ENCODE peak calls at places on chromosome 17, in nine cellular contexts. One of them, this sample, is unnamed.

GRCh38 chr17:68961204-68961893 is 6.2 kb upstream of the ABCA8 start:
- DNase-seq in thoracic aorta: no peak
- DNase-seq in body of pancreas: no peak
- DNase-seq in uterus: no peak
- DNase-seq in CD8-positive, alpha-beta T cell: no peak
- DNase-seq in kidney: peak; percentile 41
- DNase-seq in neural progenitor cell: no peak
- DNase-seq in IMR-90: no peak
- DNase-seq in ascending aorta: no peak
- DNase-seq in this sample: peak; percentile 10

GRCh38 chr17:1351275-1351674 is 48.7 kb downstream of the YWHAE start:
- DNase-seq in thoracic aorta: no peak
- DNase-seq in body of pancreas: no peak
- DNase-seq in uterus: no peak
- DNase-seq in CD8-positive, alpha-beta T cell: no peak
- DNase-seq in kidney: peak; percentile 8
- DNase-seq in neural progenitor cell: no peak
- DNase-seq in IMR-90: no peak
- DNase-seq in ascending aorta: no peak
- DNase-seq in this sample: no peak

GRCh38 chr17:7992516-7992915 is 9.9 kb upstream of the GUCY2D start:
- DNase-seq in thoracic aorta: no peak
- DNase-seq in body of pancreas: no peak
- DNase-seq in uterus: no peak
- DNase-seq in CD8-positive, alpha-beta T cell: no peak
- DNase-seq in kidney: no peak
- DNase-seq in neural progenitor cell: no peak
- DNase-seq in IMR-90: peak; percentile 62
- DNase-seq in ascending aorta: no peak
- DNase-seq in this sample: no peak

GRCh38 chr17:68865584-68865983 is 89.6 kb downstream of the ABCA8 start:
- DNase-seq in thoracic aorta: no peak
- DNase-seq in body of pancreas: no peak
- DNase-seq in uterus: no peak
- DNase-seq in CD8-positive, alpha-beta T cell: no peak
- DNase-seq in kidney: no peak
- DNase-seq in neural progenitor cell: no peak
- DNase-seq in IMR-90: no peak
- DNase-seq in ascending aorta: no peak
- DNase-seq in this sample: no peak

GRCh38 chr17:76681222-76682137 is 29.3 kb downstream of the MXRA7 start:
- DNase-seq in thoracic aorta: no peak
- DNase-seq in body of pancreas: peak; percentile 66
- DNase-seq in uterus: peak; percentile 76
- DNase-seq in CD8-positive, alpha-beta T cell: peak; percentile 80
- DNase-seq in kidney: peak; percentile 80
- DNase-seq in neural progenitor cell: peak; percentile 87
- DNase-seq in IMR-90: peak; percentile 63
- DNase-seq in ascending aorta: peak; percentile 77
- DNase-seq in this sample: peak; percentile 66

GRCh38 chr17:33021731-33022408 is 30.2 kb downstream of the SPACA3 start:
- DNase-seq in thoracic aorta: no peak
- DNase-seq in body of pancreas: no peak
- DNase-seq in uterus: no peak
- DNase-seq in CD8-positive, alpha-beta T cell: no peak
- DNase-seq in kidney: no peak
- DNase-seq in neural progenitor cell: peak; percentile 16
- DNase-seq in IMR-90: peak; percentile 11
- DNase-seq in ascending aorta: no peak
- DNase-seq in this sample: no peak

GRCh38 chr17:55577011-55577586 is 65.8 kb upstream of the SMIM36 start:
- DNase-seq in thoracic aorta: no peak
- DNase-seq in body of pancreas: no peak
- DNase-seq in uterus: peak; percentile 39
- DNase-seq in CD8-positive, alpha-beta T cell: peak; percentile 29
- DNase-seq in kidney: peak; percentile 75
- DNase-seq in neural progenitor cell: no peak
- DNase-seq in IMR-90: peak; percentile 84
- DNase-seq in ascending aorta: peak; percentile 67
- DNase-seq in this sample: no peak

GRCh38 chr17:15413101-15413750 is 54.2 kb downstream of the CDRT4 start:
- DNase-seq in thoracic aorta: no peak
- DNase-seq in body of pancreas: no peak
- DNase-seq in uterus: no peak
- DNase-seq in CD8-positive, alpha-beta T cell: no peak
- DNase-seq in kidney: no peak
- DNase-seq in neural progenitor cell: no peak
- DNase-seq in IMR-90: no peak
- DNase-seq in ascending aorta: no peak
- DNase-seq in this sample: no peak

GRCh38 chr17:34757611-34758010 is 178.2 kb downstream of the TMEM132E start:
- DNase-seq in thoracic aorta: no peak
- DNase-seq in body of pancreas: no peak
- DNase-seq in uterus: no peak
- DNase-seq in CD8-positive, alpha-beta T cell: no peak
- DNase-seq in kidney: no peak
- DNase-seq in neural progenitor cell: no peak
- DNase-seq in IMR-90: no peak
- DNase-seq in ascending aorta: peak; percentile 24
- DNase-seq in this sample: no peak

GRCh38 chr17:39487946-39488345 is 26.7 kb downstream of the CDK12 start:
- DNase-seq in thoracic aorta: no peak
- DNase-seq in body of pancreas: no peak
- DNase-seq in uterus: no peak
- DNase-seq in CD8-positive, alpha-beta T cell: no peak
- DNase-seq in kidney: no peak
- DNase-seq in neural progenitor cell: no peak
- DNase-seq in IMR-90: peak; percentile 25
- DNase-seq in ascending aorta: no peak
- DNase-seq in this sample: no peak

GRCh38 chr17:39069114-39069756 is 82.2 kb downstream of the PLXDC1 start:
- DNase-seq in thoracic aorta: no peak
- DNase-seq in body of pancreas: peak; percentile 15
- DNase-seq in uterus: no peak
- DNase-seq in CD8-positive, alpha-beta T cell: peak; percentile 30
- DNase-seq in kidney: no peak
- DNase-seq in neural progenitor cell: peak; percentile 74
- DNase-seq in IMR-90: peak; percentile 54
- DNase-seq in ascending aorta: no peak
- DNase-seq in this sample: no peak

GRCh38 chr17:38528101-38528500 is 77.7 kb downstream of the SRCIN1 start:
- DNase-seq in thoracic aorta: no peak
- DNase-seq in body of pancreas: no peak
- DNase-seq in uterus: no peak
- DNase-seq in CD8-positive, alpha-beta T cell: no peak
- DNase-seq in kidney: no peak
- DNase-seq in neural progenitor cell: peak; percentile 23
- DNase-seq in IMR-90: no peak
- DNase-seq in ascending aorta: no peak
- DNase-seq in this sample: no peak

DNA sequence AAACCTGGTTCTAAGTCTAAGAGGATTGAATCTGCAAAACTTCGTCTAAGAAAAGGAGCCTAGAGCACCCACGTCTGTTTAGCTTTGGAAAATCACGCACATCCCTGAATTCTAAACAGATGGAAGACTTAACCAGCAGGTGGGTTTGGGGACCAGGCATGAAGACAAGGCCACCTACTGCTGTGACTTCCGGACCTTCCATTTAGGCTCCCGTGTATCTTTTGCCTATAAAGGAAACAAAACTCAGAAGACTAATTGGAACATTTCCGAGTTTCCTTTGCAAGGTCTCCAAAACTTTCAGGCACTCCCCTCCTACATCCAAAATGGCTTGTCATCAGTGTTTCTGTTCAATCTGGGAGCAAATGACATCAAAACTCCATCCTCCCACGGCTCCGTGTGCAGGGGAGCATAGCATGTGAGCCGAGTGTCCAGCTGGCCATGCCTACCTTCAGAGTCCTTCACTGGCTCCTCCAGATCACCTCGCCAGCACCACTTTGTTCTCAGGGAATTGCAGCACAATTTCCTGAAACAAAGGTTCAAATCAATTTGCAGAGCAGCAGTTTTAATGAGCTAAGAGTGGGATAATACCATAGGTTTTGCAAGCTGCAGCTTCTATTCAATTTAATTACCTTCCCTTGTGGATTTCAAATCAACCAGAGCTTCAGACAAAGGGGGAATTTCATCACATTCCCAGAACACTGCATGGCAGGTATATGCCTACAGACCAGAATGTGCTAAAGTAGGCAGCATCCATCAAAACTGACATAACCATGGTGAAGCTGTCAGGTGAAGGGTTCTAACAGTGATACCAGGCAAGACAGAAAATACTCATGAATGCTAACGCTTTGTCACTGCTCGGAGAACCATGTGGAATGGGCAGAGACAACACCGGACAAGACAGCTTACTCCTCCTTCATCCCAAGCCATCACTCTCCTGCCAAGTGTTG is 23.5 kb downstream of the CACNG1 start:
- DNase-seq in thoracic aorta: no peak
- DNase-seq in body of pancreas: no peak
- DNase-seq in uterus: no peak
- DNase-seq in CD8-positive, alpha-beta T cell: no peak
- DNase-seq in kidney: no peak
- DNase-seq in neural progenitor cell: no peak
- DNase-seq in IMR-90: no peak
- DNase-seq in ascending aorta: no peak
- DNase-seq in this sample: no peak
- H3K27ac ChIP-seq in thoracic aorta: no peak overlapping the region
- H3K27ac ChIP-seq in body of pancreas: no peak overlapping the region
- H3K27ac ChIP-seq in uterus: no peak overlapping the region
- H3K27ac ChIP-seq in CD8-positive, alpha-beta T cell: no peak overlapping the region
- H3K27ac ChIP-seq in kidney: no peak overlapping the region
- H3K27ac ChIP-seq in neural progenitor cell: no peak overlapping the region
- H3K27ac ChIP-seq in IMR-90: no peak overlapping the region
- H3K27ac ChIP-seq in ascending aorta: no peak overlapping the region
- H3K27ac ChIP-seq in this sample: no peak overlapping the region

GRCh38 chr17:82329683-82330321 is 3.8 kb downstream of the SECTM1 start:
- DNase-seq in thoracic aorta: no peak
- DNase-seq in body of pancreas: no peak
- DNase-seq in uterus: no peak
- DNase-seq in CD8-positive, alpha-beta T cell: no peak
- DNase-seq in kidney: no peak
- DNase-seq in neural progenitor cell: no peak
- DNase-seq in IMR-90: no peak
- DNase-seq in ascending aorta: no peak
- DNase-seq in this sample: no peak

GRCh38 chr17:82333279-82334171 is at the start of gene SECTM1:
- DNase-seq in thoracic aorta: no peak
- DNase-seq in body of pancreas: no peak
- DNase-seq in uterus: peak; percentile 72
- DNase-seq in CD8-positive, alpha-beta T cell: peak; percentile 21
- DNase-seq in kidney: peak; percentile 90
- DNase-seq in neural progenitor cell: peak; percentile 72
- DNase-seq in IMR-90: peak; percentile 23
- DNase-seq in ascending aorta: no peak
- DNase-seq in this sample: no peak

GRCh38 chr17:82330322-82331239 is 3.0 kb downstream of the SECTM1 start:
- DNase-seq in thoracic aorta: no peak
- DNase-seq in body of pancreas: no peak
- DNase-seq in uterus: no peak
- DNase-seq in CD8-positive, alpha-beta T cell: peak; percentile 10
- DNase-seq in kidney: peak; percentile 86
- DNase-seq in neural progenitor cell: no peak
- DNase-seq in IMR-90: peak; percentile 67
- DNase-seq in ascending aorta: no peak
- DNase-seq in this sample: no peak

GRCh38 chr17:82332669-82333278 is 792 bp downstream of the SECTM1 start:
- DNase-seq in thoracic aorta: no peak
- DNase-seq in body of pancreas: peak; percentile 49
- DNase-seq in uterus: peak; percentile 47
- DNase-seq in CD8-positive, alpha-beta T cell: peak; percentile 27
- DNase-seq in kidney: peak; percentile 81
- DNase-seq in neural progenitor cell: no peak
- DNase-seq in IMR-90: peak; percentile 55
- DNase-seq in ascending aorta: no peak
- DNase-seq in this sample: no peak

GRCh38 chr17:82331345-82331939 is 2.1 kb downstream of the SECTM1 start:
- DNase-seq in thoracic aorta: no peak
- DNase-seq in body of pancreas: no peak
- DNase-seq in uterus: no peak
- DNase-seq in CD8-positive, alpha-beta T cell: no peak
- DNase-seq in kidney: no peak
- DNase-seq in neural progenitor cell: no peak
- DNase-seq in IMR-90: no peak
- DNase-seq in ascending aorta: no peak
- DNase-seq in this sample: no peak
- H3K4me3 ChIP-seq in thoracic aorta: no peak overlapping the region
- H3K4me3 ChIP-seq in body of pancreas: no peak overlapping the region
- H3K4me3 ChIP-seq in uterus: no peak overlapping the region
- H3K4me3 ChIP-seq in CD8-positive, alpha-beta T cell: no peak overlapping the region
- H3K4me3 ChIP-seq in kidney: no peak overlapping the region
- H3K4me3 ChIP-seq in neural progenitor cell: no peak overlapping the region
- H3K4me3 ChIP-seq in IMR-90: no peak overlapping the region
- H3K4me3 ChIP-seq in ascending aorta: no peak overlapping the region
- H3K4me3 ChIP-seq in this sample: no peak overlapping the region

DNA sequence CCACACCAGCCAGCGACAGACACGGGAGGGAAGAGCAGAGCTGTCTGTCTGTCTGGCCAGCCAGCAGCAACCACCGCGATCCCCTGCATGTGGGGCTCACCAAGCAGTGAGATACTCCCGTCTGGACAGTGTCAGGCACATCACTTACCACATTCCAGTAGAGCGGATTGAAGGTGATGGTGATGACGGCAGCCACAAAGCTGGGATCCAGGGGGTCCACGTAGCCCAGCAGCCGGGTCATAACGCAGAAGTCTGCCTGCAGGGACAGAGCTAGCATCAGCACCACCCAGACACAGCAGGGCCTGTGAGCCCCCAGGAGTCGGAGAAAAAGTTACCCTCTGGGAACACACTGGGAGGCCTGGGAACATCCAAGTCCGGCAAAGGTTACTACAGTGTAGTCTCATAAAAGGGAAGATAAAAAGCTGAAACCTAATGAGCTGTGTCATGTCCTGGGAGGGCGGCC is 14.7 kb downstream of the PEMT start:
- DNase-seq in thoracic aorta: no peak
- DNase-seq in body of pancreas: no peak
- DNase-seq in uterus: no peak
- DNase-seq in CD8-positive, alpha-beta T cell: no peak
- DNase-seq in kidney: no peak
- DNase-seq in neural progenitor cell: no peak
- DNase-seq in IMR-90: no peak
- DNase-seq in ascending aorta: no peak
- DNase-seq in this sample: no peak
- H3K27ac ChIP-seq in thoracic aorta: no peak overlapping the region
- H3K27ac ChIP-seq in body of pancreas: no peak overlapping the region
- H3K27ac ChIP-seq in uterus: peak overlapping the region; percentile 68
- H3K27ac ChIP-seq in CD8-positive, alpha-beta T cell: no peak overlapping the region
- H3K27ac ChIP-seq in kidney: no peak overlapping the region
- H3K27ac ChIP-seq in neural progenitor cell: no peak overlapping the region
- H3K27ac ChIP-seq in IMR-90: no peak overlapping the region
- H3K27ac ChIP-seq in ascending aorta: no peak overlapping the region
- H3K27ac ChIP-seq in this sample: no peak overlapping the region

DNA sequence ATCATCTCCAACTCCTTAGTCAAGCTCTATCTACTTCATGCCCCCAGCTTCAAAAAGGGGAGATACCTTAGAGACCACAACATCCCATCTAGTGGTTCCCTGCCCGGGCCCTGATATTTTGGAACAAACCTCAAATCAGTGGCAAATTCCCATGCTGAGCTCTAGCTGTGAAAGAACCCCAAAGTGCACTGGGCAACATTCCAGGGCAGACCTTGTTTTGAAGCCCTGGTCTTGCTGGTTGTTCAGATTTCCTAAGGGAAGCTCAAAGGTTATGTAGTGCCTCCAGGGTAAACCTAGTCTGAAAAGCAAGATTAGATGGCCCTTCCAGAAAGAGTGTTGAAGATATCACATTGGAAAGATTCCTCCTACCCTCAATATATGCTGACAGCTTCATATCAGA is 16.3 kb downstream of the FAM117A start:
- DNase-seq in thoracic aorta: no peak
- DNase-seq in body of pancreas: no peak
- DNase-seq in uterus: no peak
- DNase-seq in CD8-positive, alpha-beta T cell: no peak
- DNase-seq in kidney: no peak
- DNase-seq in neural progenitor cell: no peak
- DNase-seq in IMR-90: no peak
- DNase-seq in ascending aorta: no peak
- DNase-seq in this sample: no peak
- H3K4me3 ChIP-seq in thoracic aorta: no peak overlapping the region
- H3K4me3 ChIP-seq in body of pancreas: no peak overlapping the region
- H3K4me3 ChIP-seq in uterus: no peak overlapping the region
- H3K4me3 ChIP-seq in CD8-positive, alpha-beta T cell: no peak overlapping the region
- H3K4me3 ChIP-seq in kidney: no peak overlapping the region
- H3K4me3 ChIP-seq in neural progenitor cell: no peak overlapping the region
- H3K4me3 ChIP-seq in IMR-90: no peak overlapping the region
- H3K4me3 ChIP-seq in ascending aorta: no peak overlapping the region
- H3K4me3 ChIP-seq in this sample: no peak overlapping the region